ENCODE peak calls at places on chromosomes 12 and 14, in six cellular contexts. One of them, this sample, is unnamed.

GRCh38 chr14:69755299-69755698 is 11.6 kb upstream of the SRSF5 start:
- DNase-seq in CD4-positive, alpha-beta T cell: no peak
- DNase-seq in neural progenitor cell: no peak
- DNase-seq in H1: no peak
- DNase-seq in cardiac muscle cell: no peak
- DNase-seq in fibroblast of the aortic adventitia: no peak
- DNase-seq in this sample: no peak

GRCh38 chr12:85874064-85874463 is at the start of gene NTS:
- DNase-seq in neural progenitor cell: peak; percentile 42
- DNase-seq in CD4-positive, alpha-beta T cell: no peak
- DNase-seq in cardiac muscle cell: peak; percentile 6
- DNase-seq in fibroblast of the aortic adventitia: no peak
- DNase-seq in H1: no peak
- DNase-seq in this sample: no peak

GRCh38 chr12:88328056-88328455 is 185.9 kb downstream of the TMTC3 start:
- DNase-seq in CD4-positive, alpha-beta T cell: no peak
- DNase-seq in neural progenitor cell: no peak
- DNase-seq in cardiac muscle cell: no peak
- DNase-seq in H1: no peak
- DNase-seq in fibroblast of the aortic adventitia: no peak
- DNase-seq in this sample: no peak

GRCh38 chr12:32419520-32419960 is 20.2 kb downstream of the FGD4 start:
- DNase-seq in cardiac muscle cell: peak; percentile 74
- DNase-seq in CD4-positive, alpha-beta T cell: no peak
- DNase-seq in H1: no peak
- DNase-seq in neural progenitor cell: no peak
- DNase-seq in fibroblast of the aortic adventitia: peak; percentile 18
- DNase-seq in this sample: no peak

GRCh38 chr14:22976620-22977433 is 5.5 kb downstream of the AJUBA start:
- DNase-seq in neural progenitor cell: no peak
- DNase-seq in fibroblast of the aortic adventitia: peak; percentile 61
- DNase-seq in H1: no peak
- DNase-seq in CD4-positive, alpha-beta T cell: no peak
- DNase-seq in cardiac muscle cell: peak; percentile 76
- DNase-seq in this sample: no peak

GRCh38 chr12:67592228-67593011 is 56.1 kb upstream of the DYRK2 start:
- DNase-seq in H1: no peak
- DNase-seq in cardiac muscle cell: peak; percentile 69
- DNase-seq in fibroblast of the aortic adventitia: peak; percentile 58
- DNase-seq in CD4-positive, alpha-beta T cell: no peak
- DNase-seq in neural progenitor cell: no peak
- DNase-seq in this sample: no peak

GRCh38 chr14:64844272-64844671 is 35.4 kb downstream of the SPTB start:
- DNase-seq in fibroblast of the aortic adventitia: no peak
- DNase-seq in H1: no peak
- DNase-seq in neural progenitor cell: no peak
- DNase-seq in CD4-positive, alpha-beta T cell: no peak
- DNase-seq in cardiac muscle cell: no peak
- DNase-seq in this sample: no peak

GRCh38 chr14:67556671-67557070 is 23.6 kb downstream of the PLEKHH1 start:
- DNase-seq in cardiac muscle cell: no peak
- DNase-seq in fibroblast of the aortic adventitia: no peak
- DNase-seq in neural progenitor cell: no peak
- DNase-seq in H1: no peak
- DNase-seq in CD4-positive, alpha-beta T cell: no peak
- DNase-seq in this sample: no peak

GRCh38 chr14:33934938-33935337 is 15.9 kb downstream of the EGLN3 start:
- DNase-seq in H1: no peak
- DNase-seq in CD4-positive, alpha-beta T cell: no peak
- DNase-seq in cardiac muscle cell: no peak
- DNase-seq in fibroblast of the aortic adventitia: no peak
- DNase-seq in neural progenitor cell: no peak
- DNase-seq in this sample: no peak

GRCh38 chr14:92154283-92154942 is 32.6 kb downstream of the CPSF2 start:
- DNase-seq in H1: no peak
- DNase-seq in cardiac muscle cell: no peak
- DNase-seq in CD4-positive, alpha-beta T cell: no peak
- DNase-seq in neural progenitor cell: no peak
- DNase-seq in fibroblast of the aortic adventitia: peak; percentile 37
- DNase-seq in this sample: no peak

GRCh38 chr12:50677858-50678257 is 86.0 kb upstream of the ATF1 start:
- DNase-seq in H1: no peak
- DNase-seq in cardiac muscle cell: peak; percentile 73
- DNase-seq in CD4-positive, alpha-beta T cell: no peak
- DNase-seq in neural progenitor cell: no peak
- DNase-seq in fibroblast of the aortic adventitia: peak; percentile 81
- DNase-seq in this sample: no peak

GRCh38 chr14:80974338-80975078 is 19.1 kb downstream of the TSHR start:
- DNase-seq in cardiac muscle cell: peak; percentile 41
- DNase-seq in H1: no peak
- DNase-seq in CD4-positive, alpha-beta T cell: no peak
- DNase-seq in neural progenitor cell: no peak
- DNase-seq in fibroblast of the aortic adventitia: peak; percentile 66
- DNase-seq in this sample: no peak

GRCh38 chr12:105393586-105393985 is 63.1 kb downstream of the C12orf75 start:
- DNase-seq in H1: no peak
- DNase-seq in CD4-positive, alpha-beta T cell: no peak
- DNase-seq in fibroblast of the aortic adventitia: peak; percentile 59
- DNase-seq in neural progenitor cell: no peak
- DNase-seq in cardiac muscle cell: peak; percentile 54
- DNase-seq in this sample: no peak

GRCh38 chr12:88816201-88816600 is 235.9 kb upstream of the KITLG start:
- DNase-seq in fibroblast of the aortic adventitia: no peak
- DNase-seq in H1: no peak
- DNase-seq in CD4-positive, alpha-beta T cell: no peak
- DNase-seq in neural progenitor cell: no peak
- DNase-seq in cardiac muscle cell: no peak
- DNase-seq in this sample: no peak

GRCh38 chr12:87953257-87953860 is 75.8 kb downstream of the C12orf50 start:
- DNase-seq in fibroblast of the aortic adventitia: peak; percentile 78
- DNase-seq in cardiac muscle cell: peak; percentile 68
- DNase-seq in CD4-positive, alpha-beta T cell: no peak
- DNase-seq in H1: no peak
- DNase-seq in neural progenitor cell: peak; percentile 56
- DNase-seq in this sample: peak; percentile 26

GRCh38 chr14:54299393-54300363 is 97.1 kb upstream of the CDKN3 start:
- DNase-seq in H1: no peak
- DNase-seq in fibroblast of the aortic adventitia: peak; percentile 98
- DNase-seq in cardiac muscle cell: peak; percentile 92
- DNase-seq in CD4-positive, alpha-beta T cell: no peak
- DNase-seq in neural progenitor cell: no peak
- DNase-seq in this sample: no peak

GRCh38 chr12:11884661-11885060 is 186.1 kb upstream of the BCL2L14 start:
- DNase-seq in CD4-positive, alpha-beta T cell: no peak
- DNase-seq in fibroblast of the aortic adventitia: no peak
- DNase-seq in cardiac muscle cell: peak; percentile 11
- DNase-seq in H1: no peak
- DNase-seq in neural progenitor cell: no peak
- DNase-seq in this sample: no peak

GRCh38 chr12:44668443-44668842 is 207.7 kb downstream of the NELL2 start:
- DNase-seq in CD4-positive, alpha-beta T cell: no peak
- DNase-seq in fibroblast of the aortic adventitia: no peak
- DNase-seq in H1: no peak
- DNase-seq in neural progenitor cell: no peak
- DNase-seq in cardiac muscle cell: no peak
- DNase-seq in this sample: no peak

GRCh38 chr12:112980491-112981158 is 2.3 kb downstream of the OAS2 start:
- DNase-seq in neural progenitor cell: no peak
- DNase-seq in CD4-positive, alpha-beta T cell: no peak
- DNase-seq in H1: no peak
- DNase-seq in cardiac muscle cell: no peak
- DNase-seq in fibroblast of the aortic adventitia: no peak
- DNase-seq in this sample: no peak

GRCh38 chr12:59040651-59041050 is 120.3 kb upstream of the LRIG3 start:
- DNase-seq in cardiac muscle cell: peak; percentile 63
- DNase-seq in neural progenitor cell: peak; percentile 84
- DNase-seq in CD4-positive, alpha-beta T cell: no peak
- DNase-seq in fibroblast of the aortic adventitia: peak; percentile 89
- DNase-seq in H1: no peak
- DNase-seq in this sample: no peak

GRCh38 chr12:117334855-117335587 is 26.4 kb downstream of the NOS1 start:
- DNase-seq in CD4-positive, alpha-beta T cell: no peak
- DNase-seq in fibroblast of the aortic adventitia: no peak
- DNase-seq in H1: no peak
- DNase-seq in cardiac muscle cell: no peak
- DNase-seq in neural progenitor cell: no peak
- DNase-seq in this sample: no peak

GRCh38 chr12:104866286-104866685 is 91.8 kb downstream of the SLC41A2 start:
- DNase-seq in H1: no peak
- DNase-seq in cardiac muscle cell: peak; percentile 91
- DNase-seq in CD4-positive, alpha-beta T cell: no peak
- DNase-seq in neural progenitor cell: no peak
- DNase-seq in fibroblast of the aortic adventitia: peak; percentile 86
- DNase-seq in this sample: no peak

GRCh38 chr12:132447327-132447720 is 42.6 kb upstream of the FBRSL1 start:
- DNase-seq in neural progenitor cell: no peak
- DNase-seq in CD4-positive, alpha-beta T cell: no peak
- DNase-seq in cardiac muscle cell: no peak
- DNase-seq in fibroblast of the aortic adventitia: no peak
- DNase-seq in H1: no peak
- DNase-seq in this sample: no peak

GRCh38 chr12:128933039-128933438 is 79.8 kb downstream of the GLT1D1 start:
- DNase-seq in fibroblast of the aortic adventitia: no peak
- DNase-seq in cardiac muscle cell: no peak
- DNase-seq in CD4-positive, alpha-beta T cell: no peak
- DNase-seq in H1: no peak
- DNase-seq in neural progenitor cell: no peak
- DNase-seq in this sample: no peak

GRCh38 chr12:62817556-62818271 is 117.2 kb downstream of the PPM1H start:
- DNase-seq in neural progenitor cell: no peak
- DNase-seq in H1: no peak
- DNase-seq in CD4-positive, alpha-beta T cell: no peak
- DNase-seq in fibroblast of the aortic adventitia: peak; percentile 48
- DNase-seq in cardiac muscle cell: peak; percentile 83
- DNase-seq in this sample: no peak

GRCh38 chr12:116313194-116313910 is 35.9 kb upstream of the MED13L start:
- DNase-seq in cardiac muscle cell: peak; percentile 88
- DNase-seq in neural progenitor cell: no peak
- DNase-seq in H1: no peak
- DNase-seq in CD4-positive, alpha-beta T cell: no peak
- DNase-seq in fibroblast of the aortic adventitia: peak; percentile 55
- DNase-seq in this sample: no peak

GRCh38 chr14:94174622-94175402 is 690 bp downstream of the PPP4R4 start:
- DNase-seq in cardiac muscle cell: no peak
- DNase-seq in H1: no peak
- DNase-seq in neural progenitor cell: peak; percentile 72
- DNase-seq in fibroblast of the aortic adventitia: no peak
- DNase-seq in CD4-positive, alpha-beta T cell: no peak
- DNase-seq in this sample: peak; percentile 42

GRCh38 chr12:71492604-71493003 is 53.0 kb downstream of the LGR5 start:
- DNase-seq in H1: no peak
- DNase-seq in neural progenitor cell: no peak
- DNase-seq in fibroblast of the aortic adventitia: no peak
- DNase-seq in CD4-positive, alpha-beta T cell: no peak
- DNase-seq in cardiac muscle cell: no peak
- DNase-seq in this sample: no peak

GRCh38 chr12:13941258-13942249 is 39.8 kb downstream of the GRIN2B start:
- DNase-seq in CD4-positive, alpha-beta T cell: no peak
- DNase-seq in cardiac muscle cell: peak; percentile 48
- DNase-seq in H1: peak; percentile 64
- DNase-seq in fibroblast of the aortic adventitia: peak; percentile 53
- DNase-seq in neural progenitor cell: peak; percentile 85
- DNase-seq in this sample: peak; percentile 34
- TF ChIP-seq CTCF in CD4-positive, alpha-beta T cell: no peak
- TF ChIP-seq CTCF in cardiac muscle cell: peak; percentile 25
- TF ChIP-seq CTCF in H1: peak; percentile 4
- TF ChIP-seq CTCF in fibroblast of the aortic adventitia: no peak
- TF ChIP-seq CTCF in neural progenitor cell: peak; percentile 69
- TF ChIP-seq CTCF in this sample: peak; percentile 41

GRCh38 chr14:104820669-104821228 is 19.8 kb downstream of the ZBTB42 start:
- DNase-seq in fibroblast of the aortic adventitia: peak; percentile 57
- DNase-seq in cardiac muscle cell: peak; percentile 81
- DNase-seq in H1: peak; percentile 49
- DNase-seq in CD4-positive, alpha-beta T cell: no peak
- DNase-seq in neural progenitor cell: peak; percentile 81
- DNase-seq in this sample: peak; percentile 77
- TF ChIP-seq CTCF in fibroblast of the aortic adventitia: peak; percentile 68
- TF ChIP-seq CTCF in cardiac muscle cell: peak; percentile 67
- TF ChIP-seq CTCF in H1: peak; percentile 73
- TF ChIP-seq CTCF in CD4-positive, alpha-beta T cell: no peak
- TF ChIP-seq CTCF in neural progenitor cell: peak; percentile 48
- TF ChIP-seq CTCF in this sample: peak; percentile 45

GRCh38 chr12:125346361-125346760 is 281.1 kb downstream of the AACS start:
- DNase-seq in H1: peak; percentile 13
- DNase-seq in neural progenitor cell: no peak
- DNase-seq in CD4-positive, alpha-beta T cell: no peak
- DNase-seq in cardiac muscle cell: no peak
- DNase-seq in fibroblast of the aortic adventitia: peak; percentile 7
- DNase-seq in this sample: no peak
- TF ChIP-seq CTCF in H1: no peak
- TF ChIP-seq CTCF in neural progenitor cell: peak; percentile 37
- TF ChIP-seq CTCF in CD4-positive, alpha-beta T cell: no peak
- TF ChIP-seq CTCF in cardiac muscle cell: no peak
- TF ChIP-seq CTCF in fibroblast of the aortic adventitia: peak; percentile 3
- TF ChIP-seq CTCF in this sample: no peak

DNA sequence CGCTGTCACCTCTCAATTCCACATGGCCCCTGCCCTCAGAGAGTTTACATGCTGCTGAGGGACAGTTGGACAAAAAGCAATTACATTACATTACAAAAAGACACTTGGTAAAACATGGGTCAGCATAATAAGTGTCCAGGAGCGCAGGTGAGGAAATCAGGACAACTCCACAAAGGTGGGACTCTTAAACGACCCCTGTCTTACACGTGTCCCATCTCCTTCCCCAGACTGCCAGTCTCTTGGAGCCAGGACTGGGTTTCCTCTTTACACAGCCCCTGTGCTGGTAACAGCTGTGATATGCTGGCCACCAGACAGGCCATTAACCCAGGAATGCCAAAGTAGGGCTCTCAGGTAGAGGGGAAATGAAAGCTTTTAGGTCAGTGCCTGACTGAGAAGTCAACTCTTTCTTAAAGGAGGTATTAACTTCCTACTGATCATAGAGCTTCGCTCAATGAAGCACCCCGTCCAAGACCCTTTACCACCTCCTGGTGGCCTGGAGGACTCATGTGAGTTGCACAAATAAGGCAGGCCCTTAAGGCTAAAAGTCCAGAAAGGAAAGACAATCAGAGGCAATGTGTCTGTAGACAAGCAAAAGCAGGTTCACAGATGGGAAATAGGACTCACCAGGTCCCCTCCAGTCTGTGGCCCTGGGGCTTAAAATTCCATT is 55.5 kb downstream of the ANO2 start:
- DNase-seq in cardiac muscle cell: no peak
- DNase-seq in fibroblast of the aortic adventitia: no peak
- DNase-seq in CD4-positive, alpha-beta T cell: no peak
- DNase-seq in H1: no peak
- DNase-seq in neural progenitor cell: no peak
- DNase-seq in this sample: no peak
- TF ChIP-seq CTCF in cardiac muscle cell: no peak
- TF ChIP-seq CTCF in fibroblast of the aortic adventitia: no peak
- TF ChIP-seq CTCF in CD4-positive, alpha-beta T cell: no peak
- TF ChIP-seq CTCF in H1: peak; percentile 3
- TF ChIP-seq CTCF in neural progenitor cell: peak; percentile 7
- TF ChIP-seq CTCF in this sample: no peak

This sample was measured in nephron progenitor cell.